ENCODE peak calls at places on chromosomes 12 and 14, in four cellular contexts. One of them, this sample, is unnamed. For H3K4me1, the result is how much of the 10 kb centered on the place peaks cover.

GRCh38 chr12:2634481-2634880 is 160.3 kb upstream of the FKBP4 start:
- DNase-seq in uterus: no peak
- DNase-seq in tibial artery: no peak
- DNase-seq in HCT116: no peak
- DNase-seq in this sample: no peak

GRCh38 chr12:43407816-43408645 is 144.0 kb downstream of the ADAMTS20 start:
- DNase-seq in uterus: no peak
- DNase-seq in tibial artery: no peak
- DNase-seq in HCT116: no peak
- DNase-seq in this sample: no peak

GRCh38 chr12:9673404-9674225 is 4.1 kb downstream of the CLEC2D start:
- DNase-seq in uterus: peak
- DNase-seq in tibial artery: peak
- DNase-seq in HCT116: peak
- DNase-seq in this sample: peak

GRCh38 chr12:105457026-105457425 is 126.5 kb downstream of the C12orf75 start:
- DNase-seq in uterus: no peak
- DNase-seq in tibial artery: no peak
- DNase-seq in HCT116: no peak
- DNase-seq in this sample: no peak

GRCh38 chr12:129821964-129822363 is 81.9 kb downstream of the TMEM132D start:
- DNase-seq in uterus: no peak
- DNase-seq in tibial artery: no peak
- DNase-seq in HCT116: no peak
- DNase-seq in this sample: no peak

GRCh38 chr12:109165599-109165998 is 49.2 kb downstream of the ACACB start:
- DNase-seq in uterus: no peak
- DNase-seq in tibial artery: no peak
- DNase-seq in HCT116: no peak
- DNase-seq in this sample: no peak

GRCh38 chr14:84312551-84312950 is 1217.4 kb upstream of the FLRT2 start:
- DNase-seq in uterus: no peak
- DNase-seq in tibial artery: no peak
- DNase-seq in HCT116: no peak
- DNase-seq in this sample: no peak

GRCh38 chr12:93591137-93591868 is 18.8 kb downstream of the SOCS2 start:
- DNase-seq in uterus: peak
- DNase-seq in tibial artery: peak
- DNase-seq in HCT116: peak
- DNase-seq in this sample: peak

GRCh38 chr12:111766608-111767361 is at the start of gene ALDH2:
- DNase-seq in uterus: peak
- DNase-seq in tibial artery: peak
- DNase-seq in HCT116: peak
- DNase-seq in this sample: peak

GRCh38 chr12:62800707-62801400 is 134.1 kb downstream of the PPM1H start:
- DNase-seq in uterus: no peak
- DNase-seq in tibial artery: no peak
- DNase-seq in HCT116: no peak
- DNase-seq in this sample: no peak

GRCh38 chr14:95250936-95251335 is 68.8 kb downstream of the CLMN start:
- DNase-seq in uterus: no peak
- DNase-seq in tibial artery: no peak
- DNase-seq in HCT116: no peak
- DNase-seq in this sample: no peak

GRCh38 chr14:60151715-60152114 is 13.5 kb downstream of the DHRS7 start:
- DNase-seq in uterus: peak
- DNase-seq in tibial artery: peak
- DNase-seq in HCT116: no peak
- DNase-seq in this sample: peak

GRCh38 chr12:68310370-68310769 is 21.8 kb downstream of the MDM1 start:
- DNase-seq in uterus: no peak
- DNase-seq in tibial artery: no peak
- DNase-seq in HCT116: no peak
- DNase-seq in this sample: no peak

GRCh38 chr14:36069535-36069900 is 107.0 kb downstream of the PTCSC3 start:
- DNase-seq in uterus: no peak
- DNase-seq in tibial artery: no peak
- DNase-seq in HCT116: peak
- DNase-seq in this sample: no peak

GRCh38 chr12:6335451-6336078 is 6.3 kb downstream of the TNFRSF1A start:
- DNase-seq in uterus: peak
- DNase-seq in tibial artery: peak
- DNase-seq in HCT116: no peak
- DNase-seq in this sample: peak

GRCh38 chr14:87153901-87154300 is 839.1 kb downstream of the GALC start:
- DNase-seq in uterus: no peak
- DNase-seq in tibial artery: no peak
- DNase-seq in HCT116: no peak
- DNase-seq in this sample: no peak

GRCh38 chr14:87155850-87156491 is 837.0 kb downstream of the GALC start:
- DNase-seq in uterus: no peak
- DNase-seq in tibial artery: no peak
- DNase-seq in HCT116: no peak
- DNase-seq in this sample: no peak

GRCh38 chr14:87152701-87153100 is 840.3 kb downstream of the GALC start:
- DNase-seq in uterus: no peak
- DNase-seq in tibial artery: no peak
- DNase-seq in HCT116: no peak
- DNase-seq in this sample: no peak

GRCh38 chr14:87156878-87157277 is 836.1 kb downstream of the GALC start:
- DNase-seq in uterus: no peak
- DNase-seq in tibial artery: no peak
- DNase-seq in HCT116: no peak
- DNase-seq in this sample: no peak

DNA sequence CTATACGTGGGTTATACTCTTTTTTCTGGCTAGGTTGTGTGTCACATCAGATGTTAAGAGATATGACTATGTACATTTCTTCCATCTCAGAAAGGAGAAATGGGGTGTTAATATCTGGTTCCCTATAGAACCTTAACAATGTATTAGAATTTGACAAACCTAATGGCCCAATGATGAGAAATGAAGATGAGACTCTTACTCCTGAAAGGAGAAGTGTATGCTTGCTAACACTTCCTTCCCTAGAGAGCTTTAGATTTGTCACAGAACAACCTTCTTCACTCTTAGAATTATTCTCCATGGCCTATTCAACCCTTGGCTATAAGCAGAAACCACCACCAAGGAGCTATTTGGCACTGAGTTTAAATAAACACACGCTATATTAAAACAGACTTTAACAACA is 839.6 kb downstream of the GALC start:
- DNase-seq in uterus: no peak
- DNase-seq in tibial artery: no peak
- DNase-seq in HCT116: no peak
- DNase-seq in this sample: no peak
- H3K4me1 ChIP-seq in uterus: under half
- H3K4me1 ChIP-seq in tibial artery: under half
- H3K4me1 ChIP-seq in HCT116: under half
- H3K4me1 ChIP-seq in this sample: under half

GRCh38 chr12:95601626-95602025 is 50.4 kb upstream of the USP44 start:
- DNase-seq in uterus: no peak
- DNase-seq in tibial artery: no peak
- DNase-seq in HCT116: no peak
- DNase-seq in this sample: no peak

GRCh38 chr12:95607642-95608041 is 56.4 kb upstream of the USP44 start:
- DNase-seq in uterus: no peak
- DNase-seq in tibial artery: no peak
- DNase-seq in HCT116: no peak
- DNase-seq in this sample: no peak

GRCh38 chr12:95605875-95606274 is 54.6 kb upstream of the USP44 start:
- DNase-seq in uterus: no peak
- DNase-seq in tibial artery: no peak
- DNase-seq in HCT116: no peak
- DNase-seq in this sample: peak

GRCh38 chr12:95608252-95609033 is 57.2 kb upstream of the USP44 start:
- DNase-seq in uterus: no peak
- DNase-seq in tibial artery: peak
- DNase-seq in HCT116: no peak
- DNase-seq in this sample: peak

DNA sequence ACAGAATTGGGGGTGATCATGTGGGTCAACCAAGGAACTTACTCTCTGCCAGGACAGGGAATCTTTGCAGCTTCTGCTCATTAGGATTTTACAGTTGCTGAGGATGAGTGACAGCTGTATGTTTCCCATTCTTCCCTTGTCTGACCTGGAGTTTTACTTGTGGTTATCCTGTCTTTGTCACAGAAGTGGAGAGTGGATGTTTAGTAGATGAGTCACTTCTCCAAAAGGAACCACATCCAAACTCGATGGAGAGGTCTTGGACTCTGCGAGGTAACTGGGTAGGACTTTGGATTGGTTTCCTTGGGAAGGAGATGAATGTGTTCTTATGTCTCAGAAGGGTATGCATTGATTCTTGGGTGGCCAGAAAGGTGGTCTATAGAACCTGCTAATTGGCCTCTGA is 53.8 kb upstream of the USP44 start:
- DNase-seq in uterus: no peak
- DNase-seq in tibial artery: no peak
- DNase-seq in HCT116: no peak
- DNase-seq in this sample: no peak
- H3K27ac ChIP-seq in uterus: no peak
- H3K27ac ChIP-seq in tibial artery: no peak
- H3K27ac ChIP-seq in HCT116: no peak
- H3K27ac ChIP-seq in this sample: peak

GRCh38 chr12:121232163-121232562 is 22.2 kb downstream of the P2RX4 start:
- DNase-seq in uterus: no peak
- DNase-seq in tibial artery: no peak
- DNase-seq in HCT116: no peak
- DNase-seq in this sample: no peak

GRCh38 chr12:121233628-121234020 is 23.7 kb downstream of the P2RX4 start:
- DNase-seq in uterus: no peak
- DNase-seq in tibial artery: no peak
- DNase-seq in HCT116: no peak
- DNase-seq in this sample: no peak

GRCh38 chr12:121230538-121230907 is 20.6 kb downstream of the P2RX4 start:
- DNase-seq in uterus: no peak
- DNase-seq in tibial artery: no peak
- DNase-seq in HCT116: no peak
- DNase-seq in this sample: no peak

GRCh38 chr12:121228919-121229650 is 19.2 kb downstream of the P2RX4 start:
- DNase-seq in uterus: no peak
- DNase-seq in tibial artery: no peak
- DNase-seq in HCT116: no peak
- DNase-seq in this sample: no peak

DNA sequence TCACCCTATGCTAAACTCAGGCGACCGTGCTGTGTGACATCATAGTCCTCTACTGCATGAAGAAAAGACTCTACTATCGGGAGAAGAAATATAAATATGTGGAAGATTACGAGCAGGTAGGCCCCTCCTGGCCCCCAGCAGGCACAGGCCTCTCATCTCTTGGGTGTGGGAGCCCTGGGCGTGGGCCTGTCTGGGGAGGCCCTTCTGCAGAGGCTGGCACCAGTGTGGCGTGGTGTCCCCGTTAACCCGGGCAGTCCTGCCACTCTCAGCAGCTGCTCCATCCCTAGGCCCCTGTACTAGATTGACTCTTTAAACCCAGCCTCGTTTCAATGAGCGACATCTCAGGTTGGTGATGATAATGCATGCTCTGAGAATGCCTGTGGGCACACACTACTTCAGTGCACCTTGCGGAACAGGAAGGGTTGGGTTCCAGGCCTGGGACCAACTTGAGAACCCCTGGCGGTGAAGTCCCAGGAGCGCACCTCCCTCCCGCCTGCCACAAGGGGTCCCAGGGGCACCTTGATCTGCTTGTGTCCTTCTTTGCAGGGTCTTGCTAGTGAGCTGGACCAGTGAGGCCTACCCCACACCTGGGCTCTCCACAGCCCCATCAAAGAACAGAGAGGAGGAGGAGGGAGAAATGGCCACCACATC is 23.2 kb downstream of the P2RX4 start:
- DNase-seq in uterus: no peak
- DNase-seq in tibial artery: no peak
- DNase-seq in HCT116: no peak
- DNase-seq in this sample: no peak
- TF ChIP-seq CTCF in uterus: no peak
- TF ChIP-seq CTCF in tibial artery: no peak
- TF ChIP-seq CTCF in HCT116: no peak
- TF ChIP-seq CTCF in this sample: no peak

GRCh38 chr14:76961631-76962302 is 66.7 kb downstream of the IRF2BPL start:
- DNase-seq in uterus: peak
- DNase-seq in tibial artery: peak
- DNase-seq in HCT116: peak
- DNase-seq in this sample: peak
- H3K4me1 ChIP-seq in uterus: under half
- H3K4me1 ChIP-seq in tibial artery: half or more
- H3K4me1 ChIP-seq in HCT116: half or more
- H3K4me1 ChIP-seq in this sample: under half

DNA sequence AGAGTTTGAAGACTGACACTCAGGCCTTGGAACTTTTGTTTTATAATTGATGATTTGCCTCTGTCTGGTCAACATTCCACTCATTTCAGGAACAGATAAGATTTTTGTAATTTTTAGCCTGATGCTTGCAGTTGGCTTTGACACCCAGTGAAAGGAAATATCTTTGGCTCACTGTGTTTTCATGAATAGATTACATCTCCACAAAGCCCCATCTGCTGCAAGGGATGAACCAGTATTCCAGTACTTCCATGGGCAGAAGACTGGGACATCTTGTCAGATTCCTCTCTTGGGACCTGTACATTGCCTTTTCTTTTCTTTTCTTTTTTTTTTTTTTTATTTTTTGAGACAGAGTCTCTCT is 28.4 kb downstream of the GSG1 start:
- DNase-seq in uterus: no peak
- DNase-seq in tibial artery: no peak
- DNase-seq in HCT116: no peak
- DNase-seq in this sample: no peak
- H3K27ac ChIP-seq in uterus: no peak
- H3K27ac ChIP-seq in tibial artery: no peak
- H3K27ac ChIP-seq in HCT116: no peak
- H3K27ac ChIP-seq in this sample: no peak

GRCh38 chr12:97940629-97941028 is 478.0 kb downstream of the RMST start:
- DNase-seq in uterus: no peak
- DNase-seq in tibial artery: no peak
- DNase-seq in HCT116: no peak
- DNase-seq in this sample: no peak

GRCh38 chr12:97940105-97940504 is 477.5 kb downstream of the RMST start:
- DNase-seq in uterus: no peak
- DNase-seq in tibial artery: no peak
- DNase-seq in HCT116: no peak
- DNase-seq in this sample: no peak

GRCh38 chr12:97941686-97942354 is 479.2 kb downstream of the RMST start:
- DNase-seq in uterus: no peak
- DNase-seq in tibial artery: no peak
- DNase-seq in HCT116: no peak
- DNase-seq in this sample: no peak

GRCh38 chr12:97944576-97944975 is 482.0 kb downstream of the RMST start:
- DNase-seq in uterus: no peak
- DNase-seq in tibial artery: no peak
- DNase-seq in HCT116: no peak
- DNase-seq in this sample: no peak

GRCh38 chr12:97943359-97943758 is 480.8 kb downstream of the RMST start:
- DNase-seq in uterus: no peak
- DNase-seq in tibial artery: no peak
- DNase-seq in HCT116: no peak
- DNase-seq in this sample: no peak
- TF ChIP-seq CTCF in uterus: no peak
- TF ChIP-seq CTCF in tibial artery: no peak
- TF ChIP-seq CTCF in HCT116: no peak
- TF ChIP-seq CTCF in this sample: no peak

This sample was measured in heart right ventricle.